ENCODE peak calls at places on chromosomes 11 and 22, in eight cellular contexts. One of them, this sample, is unnamed.

GRCh38 chr22:31082606-31083376 is 1.7 kb downstream of the SMTN start:
- DNase-seq in spleen: peak
- DNase-seq in GM12865: peak
- DNase-seq in prostate gland: peak
- DNase-seq in fibroblast of pulmonary artery: peak
- DNase-seq in AG04450: no peak
- DNase-seq in left ventricle myocardium inferior: peak
- DNase-seq in heart right ventricle: peak
- DNase-seq in this sample: peak

GRCh38 chr11:611001-611996 is 4.5 kb downstream of the IRF7 start:
- DNase-seq in left ventricle myocardium inferior: no peak
- DNase-seq in fibroblast of pulmonary artery: no peak
- DNase-seq in AG04450: no peak
- DNase-seq in GM12865: no peak
- DNase-seq in prostate gland: no peak
- DNase-seq in spleen: no peak
- DNase-seq in heart right ventricle: no peak
- DNase-seq in this sample: no peak

GRCh38 chr22:41305646-41306045 is 4.3 kb downstream of the ZC3H7B start:
- DNase-seq in AG04450: peak
- DNase-seq in prostate gland: no peak
- DNase-seq in heart right ventricle: no peak
- DNase-seq in fibroblast of pulmonary artery: peak
- DNase-seq in GM12865: no peak
- DNase-seq in left ventricle myocardium inferior: no peak
- DNase-seq in spleen: no peak
- DNase-seq in this sample: peak

GRCh38 chr11:133991101-133991500 is 34.3 kb upstream of the IGSF9B start:
- DNase-seq in left ventricle myocardium inferior: peak
- DNase-seq in prostate gland: no peak
- DNase-seq in heart right ventricle: no peak
- DNase-seq in AG04450: no peak
- DNase-seq in fibroblast of pulmonary artery: no peak
- DNase-seq in spleen: no peak
- DNase-seq in GM12865: no peak
- DNase-seq in this sample: no peak

GRCh38 chr11:1087279-1087960 is 12.7 kb downstream of the MUC2 start:
- DNase-seq in spleen: no peak
- DNase-seq in left ventricle myocardium inferior: peak
- DNase-seq in GM12865: no peak
- DNase-seq in heart right ventricle: no peak
- DNase-seq in prostate gland: no peak
- DNase-seq in AG04450: no peak
- DNase-seq in fibroblast of pulmonary artery: no peak
- DNase-seq in this sample: no peak

GRCh38 chr11:20060180-20060579 is 100.1 kb downstream of the DBX1 start:
- DNase-seq in fibroblast of pulmonary artery: no peak
- DNase-seq in spleen: no peak
- DNase-seq in GM12865: no peak
- DNase-seq in heart right ventricle: no peak
- DNase-seq in prostate gland: no peak
- DNase-seq in left ventricle myocardium inferior: no peak
- DNase-seq in AG04450: no peak
- DNase-seq in this sample: no peak

GRCh38 chr11:79209540-79210266 is 231.1 kb downstream of the TENM4 start:
- DNase-seq in left ventricle myocardium inferior: no peak
- DNase-seq in GM12865: no peak
- DNase-seq in prostate gland: no peak
- DNase-seq in fibroblast of pulmonary artery: no peak
- DNase-seq in spleen: no peak
- DNase-seq in AG04450: no peak
- DNase-seq in heart right ventricle: peak
- DNase-seq in this sample: peak

GRCh38 chr22:45450101-45450785 is 36.8 kb downstream of the RIBC2 start:
- DNase-seq in left ventricle myocardium inferior: no peak
- DNase-seq in prostate gland: no peak
- DNase-seq in heart right ventricle: no peak
- DNase-seq in AG04450: no peak
- DNase-seq in spleen: no peak
- DNase-seq in fibroblast of pulmonary artery: no peak
- DNase-seq in GM12865: no peak
- DNase-seq in this sample: peak

GRCh38 chr22:21621891-21622623 is 7.8 kb downstream of the YDJC start:
- DNase-seq in left ventricle myocardium inferior: no peak
- DNase-seq in heart right ventricle: no peak
- DNase-seq in GM12865: no peak
- DNase-seq in prostate gland: no peak
- DNase-seq in fibroblast of pulmonary artery: no peak
- DNase-seq in spleen: no peak
- DNase-seq in AG04450: no peak
- DNase-seq in this sample: peak

GRCh38 chr22:49751318-49751967 is 76.2 kb downstream of the BRD1 start:
- DNase-seq in left ventricle myocardium inferior: peak
- DNase-seq in GM12865: no peak
- DNase-seq in fibroblast of pulmonary artery: no peak
- DNase-seq in prostate gland: no peak
- DNase-seq in heart right ventricle: no peak
- DNase-seq in spleen: no peak
- DNase-seq in AG04450: no peak
- DNase-seq in this sample: no peak

GRCh38 chr22:44891293-44891747 is 118.5 kb downstream of the PHF21B start:
- DNase-seq in GM12865: no peak
- DNase-seq in fibroblast of pulmonary artery: no peak
- DNase-seq in left ventricle myocardium inferior: no peak
- DNase-seq in prostate gland: no peak
- DNase-seq in spleen: peak
- DNase-seq in heart right ventricle: no peak
- DNase-seq in AG04450: no peak
- DNase-seq in this sample: no peak

GRCh38 chr11:44589301-44589700 is 23.8 kb downstream of the CD82 start:
- DNase-seq in spleen: no peak
- DNase-seq in heart right ventricle: no peak
- DNase-seq in AG04450: peak
- DNase-seq in GM12865: no peak
- DNase-seq in fibroblast of pulmonary artery: peak
- DNase-seq in left ventricle myocardium inferior: no peak
- DNase-seq in prostate gland: no peak
- DNase-seq in this sample: peak

GRCh38 chr11:66325140-66325754 is 8.4 kb upstream of the CD248 start:
- DNase-seq in heart right ventricle: no peak
- DNase-seq in prostate gland: no peak
- DNase-seq in AG04450: no peak
- DNase-seq in GM12865: no peak
- DNase-seq in spleen: no peak
- DNase-seq in left ventricle myocardium inferior: no peak
- DNase-seq in fibroblast of pulmonary artery: no peak
- DNase-seq in this sample: peak

GRCh38 chr11:28999620-29000019 is 891.4 kb downstream of the METTL15 start:
- DNase-seq in prostate gland: no peak
- DNase-seq in left ventricle myocardium inferior: no peak
- DNase-seq in GM12865: no peak
- DNase-seq in spleen: no peak
- DNase-seq in AG04450: no peak
- DNase-seq in fibroblast of pulmonary artery: no peak
- DNase-seq in heart right ventricle: no peak
- DNase-seq in this sample: no peak

GRCh38 chr11:118398797-118399564 is 2.4 kb upstream of the ATP5MG start:
- DNase-seq in fibroblast of pulmonary artery: peak
- DNase-seq in spleen: no peak
- DNase-seq in prostate gland: no peak
- DNase-seq in heart right ventricle: no peak
- DNase-seq in GM12865: peak
- DNase-seq in left ventricle myocardium inferior: no peak
- DNase-seq in AG04450: no peak
- DNase-seq in this sample: peak

GRCh38 chr11:65811764-65812475 is 21.8 kb upstream of the SNX32 start:
- DNase-seq in GM12865: peak
- DNase-seq in left ventricle myocardium inferior: no peak
- DNase-seq in fibroblast of pulmonary artery: peak
- DNase-seq in prostate gland: no peak
- DNase-seq in AG04450: no peak
- DNase-seq in heart right ventricle: no peak
- DNase-seq in spleen: no peak
- DNase-seq in this sample: no peak

GRCh38 chr11:131064373-131064991 is 148.2 kb upstream of the SNX19 start:
- DNase-seq in prostate gland: peak
- DNase-seq in left ventricle myocardium inferior: peak
- DNase-seq in heart right ventricle: peak
- DNase-seq in AG04450: peak
- DNase-seq in fibroblast of pulmonary artery: peak
- DNase-seq in spleen: no peak
- DNase-seq in GM12865: peak
- DNase-seq in this sample: peak

GRCh38 chr11:129021295-129021694 is 78.6 kb upstream of the TP53AIP1 start:
- DNase-seq in fibroblast of pulmonary artery: peak
- DNase-seq in AG04450: no peak
- DNase-seq in heart right ventricle: no peak
- DNase-seq in left ventricle myocardium inferior: no peak
- DNase-seq in GM12865: no peak
- DNase-seq in spleen: no peak
- DNase-seq in prostate gland: no peak
- DNase-seq in this sample: no peak

GRCh38 chr11:103904324-103904667 is 132.1 kb upstream of the DDI1 start:
- DNase-seq in fibroblast of pulmonary artery: no peak
- DNase-seq in heart right ventricle: no peak
- DNase-seq in prostate gland: no peak
- DNase-seq in spleen: no peak
- DNase-seq in AG04450: no peak
- DNase-seq in left ventricle myocardium inferior: no peak
- DNase-seq in GM12865: peak
- DNase-seq in this sample: no peak

DNA sequence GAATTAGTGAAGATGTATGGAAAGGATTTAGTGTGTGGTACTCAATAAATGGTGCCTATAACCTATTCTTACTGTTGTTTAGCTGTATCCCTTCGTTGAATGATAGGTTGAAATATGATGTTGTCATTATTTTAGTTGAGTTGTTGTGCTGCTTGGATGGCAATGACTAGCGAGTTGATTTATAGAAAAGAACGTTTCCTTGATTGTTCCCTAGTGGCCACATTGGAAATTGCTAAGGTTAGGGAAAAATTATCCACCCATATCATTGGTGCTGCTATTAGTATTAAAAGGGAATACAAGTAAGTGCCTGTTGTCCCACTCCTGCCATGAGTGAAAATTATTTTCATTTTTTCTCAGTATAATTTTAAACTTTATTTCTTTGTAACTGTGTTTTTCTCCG is 14.5 kb downstream of the EMSY start:
- DNase-seq in spleen: no peak
- DNase-seq in left ventricle myocardium inferior: no peak
- DNase-seq in GM12865: no peak
- DNase-seq in prostate gland: no peak
- DNase-seq in AG04450: no peak
- DNase-seq in heart right ventricle: no peak
- DNase-seq in fibroblast of pulmonary artery: no peak
- DNase-seq in this sample: no peak
- TF ChIP-seq CTCF in spleen: peak
- TF ChIP-seq CTCF in left ventricle myocardium inferior: peak
- TF ChIP-seq CTCF in GM12865: peak
- TF ChIP-seq CTCF in prostate gland: no peak
- TF ChIP-seq CTCF in AG04450: peak
- TF ChIP-seq CTCF in heart right ventricle: peak
- TF ChIP-seq CTCF in fibroblast of pulmonary artery: peak
- TF ChIP-seq CTCF in this sample: peak

DNA sequence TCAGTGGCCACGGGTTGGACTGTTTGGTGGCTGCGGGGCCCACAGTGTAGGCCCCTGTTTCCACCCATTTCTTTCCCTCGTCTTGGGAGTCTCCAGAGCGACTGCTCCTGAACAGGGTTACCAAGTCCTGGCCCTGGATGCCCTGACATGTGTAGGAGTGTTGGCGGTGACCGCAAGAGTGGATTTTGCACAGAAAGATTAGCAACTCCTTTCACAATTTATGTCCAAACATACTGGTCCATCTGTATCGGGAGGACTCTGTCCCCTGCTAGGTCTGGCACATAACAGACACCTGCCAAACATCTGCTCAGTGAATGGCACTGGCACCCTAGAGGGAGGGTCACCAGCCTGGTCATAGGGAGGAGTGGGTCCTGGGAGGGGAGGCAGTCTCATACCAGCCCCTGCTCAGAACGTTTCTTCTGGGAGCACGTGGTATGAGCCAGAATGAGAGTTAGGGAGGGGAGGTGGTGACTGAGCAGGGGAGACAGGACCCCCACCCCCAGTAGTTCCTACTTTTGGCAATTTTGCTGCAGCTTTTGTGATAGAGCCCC is 3.4 kb upstream of the APOA1 start:
- DNase-seq in heart right ventricle: no peak
- DNase-seq in GM12865: no peak
- DNase-seq in prostate gland: no peak
- DNase-seq in spleen: peak
- DNase-seq in AG04450: no peak
- DNase-seq in left ventricle myocardium inferior: no peak
- DNase-seq in fibroblast of pulmonary artery: no peak
- DNase-seq in this sample: no peak
- H3K4me3 ChIP-seq in heart right ventricle: no peak
- H3K4me3 ChIP-seq in GM12865: no peak
- H3K4me3 ChIP-seq in prostate gland: no peak
- H3K4me3 ChIP-seq in spleen: no peak
- H3K4me3 ChIP-seq in AG04450: no peak
- H3K4me3 ChIP-seq in left ventricle myocardium inferior: no peak
- H3K4me3 ChIP-seq in fibroblast of pulmonary artery: no peak
- H3K4me3 ChIP-seq in this sample: no peak

DNA sequence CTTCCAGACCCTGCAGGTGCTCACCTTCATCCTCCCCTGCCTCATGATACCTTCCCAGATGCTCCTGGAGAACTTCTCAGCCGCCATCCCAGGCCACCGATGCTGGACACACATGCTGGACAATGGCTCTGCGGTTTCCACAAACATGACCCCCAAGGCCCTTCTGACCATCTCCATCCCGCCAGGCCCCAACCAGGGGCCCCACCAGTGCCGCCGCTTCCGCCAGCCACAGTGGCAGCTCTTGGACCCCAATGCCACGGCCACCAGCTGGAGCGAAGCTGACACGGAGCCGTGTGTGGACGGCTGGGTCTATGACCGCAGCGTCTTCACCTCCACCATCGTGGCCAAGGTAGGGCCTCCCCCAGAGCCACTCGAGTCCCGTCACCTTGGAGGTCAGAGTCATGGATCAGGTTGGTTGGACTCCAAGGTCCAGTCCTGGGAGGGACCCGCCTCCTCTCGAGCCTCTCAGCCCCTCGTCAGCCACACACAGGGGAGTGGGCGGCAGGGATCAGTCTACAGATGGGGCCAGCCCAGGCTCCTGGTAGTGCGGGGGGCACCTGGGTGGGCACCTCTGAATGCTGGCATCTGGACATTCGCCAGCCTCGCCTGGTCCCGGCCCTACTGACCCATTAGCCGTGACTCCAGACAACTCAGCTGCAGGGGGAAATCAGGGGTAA is 34.8 kb upstream of the SLC22A12 start:
- DNase-seq in fibroblast of pulmonary artery: no peak
- DNase-seq in AG04450: no peak
- DNase-seq in heart right ventricle: no peak
- DNase-seq in prostate gland: no peak
- DNase-seq in left ventricle myocardium inferior: no peak
- DNase-seq in GM12865: no peak
- DNase-seq in spleen: peak
- DNase-seq in this sample: no peak
- TF ChIP-seq CTCF in fibroblast of pulmonary artery: no peak
- TF ChIP-seq CTCF in AG04450: no peak
- TF ChIP-seq CTCF in heart right ventricle: no peak
- TF ChIP-seq CTCF in prostate gland: no peak
- TF ChIP-seq CTCF in left ventricle myocardium inferior: no peak
- TF ChIP-seq CTCF in GM12865: no peak
- TF ChIP-seq CTCF in spleen: no peak
- TF ChIP-seq CTCF in this sample: no peak

GRCh38 chr22:39452740-39453040 is 4.1 kb upstream of the MGAT3 start:
- DNase-seq in GM12865: no peak
- DNase-seq in heart right ventricle: no peak
- DNase-seq in fibroblast of pulmonary artery: no peak
- DNase-seq in AG04450: no peak
- DNase-seq in spleen: no peak
- DNase-seq in left ventricle myocardium inferior: no peak
- DNase-seq in prostate gland: no peak
- DNase-seq in this sample: no peak
- H3K4me3 ChIP-seq in GM12865: no peak
- H3K4me3 ChIP-seq in heart right ventricle: no peak
- H3K4me3 ChIP-seq in fibroblast of pulmonary artery: no peak
- H3K4me3 ChIP-seq in AG04450: no peak
- H3K4me3 ChIP-seq in spleen: no peak
- H3K4me3 ChIP-seq in left ventricle myocardium inferior: no peak
- H3K4me3 ChIP-seq in prostate gland: no peak
- H3K4me3 ChIP-seq in this sample: no peak

This sample was measured in foreskin fibroblast.